ENCODE peak calls at places on chromosomes 1 and 21, in five cellular contexts. One of them, this sample, is unnamed.

GRCh38 chr1:246304468-246305259 is 202.4 kb downstream of the SMYD3 start:
- DNase-seq in small intestine: no peak
- DNase-seq in neural progenitor cell: no peak
- DNase-seq in naive thymus-derived CD4-positive, alpha-beta T cell: no peak
- DNase-seq in breast epithelium: no peak
- DNase-seq in this sample: no peak

GRCh38 chr21:35350965-35351364 is 301.9 kb upstream of the RUNX1 start:
- DNase-seq in small intestine: no peak
- DNase-seq in neural progenitor cell: no peak
- DNase-seq in naive thymus-derived CD4-positive, alpha-beta T cell: no peak
- DNase-seq in breast epithelium: no peak
- DNase-seq in this sample: no peak

GRCh38 chr1:205668951-205669340 is 11.4 kb downstream of the SLC45A3 start:
- DNase-seq in small intestine: peak; percentile 37
- DNase-seq in neural progenitor cell: peak; percentile 25
- DNase-seq in naive thymus-derived CD4-positive, alpha-beta T cell: no peak
- DNase-seq in breast epithelium: no peak
- DNase-seq in this sample: no peak

GRCh38 chr1:206897175-206897574 is at the start of gene IL24:
- DNase-seq in small intestine: no peak
- DNase-seq in neural progenitor cell: no peak
- DNase-seq in naive thymus-derived CD4-positive, alpha-beta T cell: peak; percentile 63
- DNase-seq in breast epithelium: no peak
- DNase-seq in this sample: no peak

GRCh38 chr21:42651515-42652401 is 1.7 kb upstream of the PDE9A start:
- DNase-seq in small intestine: peak; percentile 50
- DNase-seq in neural progenitor cell: no peak
- DNase-seq in naive thymus-derived CD4-positive, alpha-beta T cell: no peak
- DNase-seq in breast epithelium: no peak
- DNase-seq in this sample: no peak

GRCh38 chr1:240790851-240791250 is 178.9 kb upstream of the GREM2 start:
- DNase-seq in small intestine: no peak
- DNase-seq in neural progenitor cell: no peak
- DNase-seq in naive thymus-derived CD4-positive, alpha-beta T cell: no peak
- DNase-seq in breast epithelium: no peak
- DNase-seq in this sample: no peak

GRCh38 chr1:181504294-181505115 is 21.2 kb downstream of the CACNA1E start:
- DNase-seq in small intestine: peak; percentile 23
- DNase-seq in neural progenitor cell: peak; percentile 84
- DNase-seq in naive thymus-derived CD4-positive, alpha-beta T cell: no peak
- DNase-seq in breast epithelium: no peak
- DNase-seq in this sample: no peak

GRCh38 chr1:2492091-2492490 is 16.0 kb downstream of the PLCH2 start:
- DNase-seq in small intestine: no peak
- DNase-seq in neural progenitor cell: no peak
- DNase-seq in naive thymus-derived CD4-positive, alpha-beta T cell: no peak
- DNase-seq in breast epithelium: no peak
- DNase-seq in this sample: no peak

GRCh38 chr1:169933999-169934725 is 40.5 kb upstream of the SCYL3 start:
- DNase-seq in small intestine: peak; percentile 12
- DNase-seq in neural progenitor cell: no peak
- DNase-seq in naive thymus-derived CD4-positive, alpha-beta T cell: no peak
- DNase-seq in breast epithelium: no peak
- DNase-seq in this sample: no peak

GRCh38 chr1:3799976-3800685 is 3.8 kb upstream of the LRRC47 start:
- DNase-seq in small intestine: no peak
- DNase-seq in neural progenitor cell: no peak
- DNase-seq in naive thymus-derived CD4-positive, alpha-beta T cell: no peak
- DNase-seq in breast epithelium: no peak
- DNase-seq in this sample: no peak

GRCh38 chr1:183957216-183957830 is 80.2 kb downstream of the COLGALT2 start:
- DNase-seq in small intestine: no peak
- DNase-seq in neural progenitor cell: no peak
- DNase-seq in naive thymus-derived CD4-positive, alpha-beta T cell: no peak
- DNase-seq in breast epithelium: no peak
- DNase-seq in this sample: no peak

GRCh38 chr1:2561446-2561845 is 5.3 kb downstream of the TNFRSF14 start:
- DNase-seq in small intestine: no peak
- DNase-seq in neural progenitor cell: no peak
- DNase-seq in naive thymus-derived CD4-positive, alpha-beta T cell: no peak
- DNase-seq in breast epithelium: no peak
- DNase-seq in this sample: no peak

GRCh38 chr1:95115708-95116137 is 1.4 kb upstream of the TLCD4 start:
- DNase-seq in small intestine: peak; percentile 8
- DNase-seq in neural progenitor cell: no peak
- DNase-seq in naive thymus-derived CD4-positive, alpha-beta T cell: no peak
- DNase-seq in breast epithelium: no peak
- DNase-seq in this sample: no peak

GRCh38 chr1:235327559-235328270 is at the start of gene ARID4B:
- DNase-seq in small intestine: no peak
- DNase-seq in neural progenitor cell: peak; percentile 52
- DNase-seq in naive thymus-derived CD4-positive, alpha-beta T cell: peak; percentile 70
- DNase-seq in breast epithelium: peak; percentile 81
- DNase-seq in this sample: no peak

GRCh38 chr1:59015708-59016107 is 231.9 kb upstream of the JUN start:
- DNase-seq in small intestine: no peak
- DNase-seq in neural progenitor cell: no peak
- DNase-seq in naive thymus-derived CD4-positive, alpha-beta T cell: no peak
- DNase-seq in breast epithelium: no peak
- DNase-seq in this sample: no peak

GRCh38 chr1:46342677-46343350 is 2.2 kb downstream of the NSUN4 start:
- DNase-seq in small intestine: no peak
- DNase-seq in neural progenitor cell: no peak
- DNase-seq in naive thymus-derived CD4-positive, alpha-beta T cell: no peak
- DNase-seq in breast epithelium: no peak
- DNase-seq in this sample: no peak

GRCh38 chr1:241355311-241356010 is 1.5 kb downstream of the RGS7 start:
- DNase-seq in small intestine: no peak
- DNase-seq in neural progenitor cell: no peak
- DNase-seq in naive thymus-derived CD4-positive, alpha-beta T cell: no peak
- DNase-seq in breast epithelium: no peak
- DNase-seq in this sample: no peak

GRCh38 chr1:96509944-96510343 is 211.6 kb upstream of the PTBP2 start:
- DNase-seq in small intestine: no peak
- DNase-seq in neural progenitor cell: no peak
- DNase-seq in naive thymus-derived CD4-positive, alpha-beta T cell: no peak
- DNase-seq in breast epithelium: no peak
- DNase-seq in this sample: no peak

GRCh38 chr1:52634111-52634510 is 1.1 kb downstream of the SHISAL2A start:
- DNase-seq in small intestine: no peak
- DNase-seq in neural progenitor cell: no peak
- DNase-seq in naive thymus-derived CD4-positive, alpha-beta T cell: no peak
- DNase-seq in breast epithelium: no peak
- DNase-seq in this sample: no peak

GRCh38 chr21:43274022-43274945 is 105.5 kb downstream of the CRYAA start:
- DNase-seq in small intestine: peak; percentile 68
- DNase-seq in neural progenitor cell: no peak
- DNase-seq in naive thymus-derived CD4-positive, alpha-beta T cell: no peak
- DNase-seq in breast epithelium: no peak
- DNase-seq in this sample: no peak

GRCh38 chr1:7253118-7253480 is 467.8 kb downstream of the CAMTA1 start:
- DNase-seq in small intestine: no peak
- DNase-seq in neural progenitor cell: no peak
- DNase-seq in naive thymus-derived CD4-positive, alpha-beta T cell: no peak
- DNase-seq in breast epithelium: no peak
- DNase-seq in this sample: no peak

GRCh38 chr21:38186869-38187268 is 69.9 kb upstream of the KCNJ15 start:
- DNase-seq in small intestine: no peak
- DNase-seq in neural progenitor cell: no peak
- DNase-seq in naive thymus-derived CD4-positive, alpha-beta T cell: no peak
- DNase-seq in breast epithelium: no peak
- DNase-seq in this sample: no peak

GRCh38 chr1:59561782-59562181 is 253.0 kb upstream of the HOOK1 start:
- DNase-seq in small intestine: no peak
- DNase-seq in neural progenitor cell: no peak
- DNase-seq in naive thymus-derived CD4-positive, alpha-beta T cell: no peak
- DNase-seq in breast epithelium: no peak
- DNase-seq in this sample: no peak

GRCh38 chr1:229108598-229109201 is 162.2 kb upstream of the RAB4A start:
- DNase-seq in small intestine: peak; percentile 63
- DNase-seq in neural progenitor cell: peak; percentile 36
- DNase-seq in naive thymus-derived CD4-positive, alpha-beta T cell: no peak
- DNase-seq in breast epithelium: no peak
- DNase-seq in this sample: no peak

GRCh38 chr1:212161231-212161781 is 123.9 kb upstream of the PPP2R5A start:
- DNase-seq in small intestine: peak; percentile 49
- DNase-seq in neural progenitor cell: no peak
- DNase-seq in naive thymus-derived CD4-positive, alpha-beta T cell: peak; percentile 35
- DNase-seq in breast epithelium: no peak
- DNase-seq in this sample: no peak

GRCh38 chr1:39105061-39105840 is 79.1 kb downstream of the NDUFS5 start:
- DNase-seq in small intestine: peak; percentile 80
- DNase-seq in neural progenitor cell: peak; percentile 83
- DNase-seq in naive thymus-derived CD4-positive, alpha-beta T cell: peak; percentile 76
- DNase-seq in breast epithelium: peak; percentile 75
- DNase-seq in this sample: peak; percentile 38

GRCh38 chr21:20086508-20086907 is 911.7 kb upstream of the NCAM2 start:
- DNase-seq in small intestine: no peak
- DNase-seq in neural progenitor cell: no peak
- DNase-seq in naive thymus-derived CD4-positive, alpha-beta T cell: no peak
- DNase-seq in breast epithelium: no peak
- DNase-seq in this sample: no peak

GRCh38 chr1:217076902-217077301 is 353.7 kb upstream of the ESRRG start:
- DNase-seq in small intestine: peak; percentile 15
- DNase-seq in neural progenitor cell: no peak
- DNase-seq in naive thymus-derived CD4-positive, alpha-beta T cell: no peak
- DNase-seq in breast epithelium: no peak
- DNase-seq in this sample: no peak

GRCh38 chr1:178530037-178530402 is 17.1 kb downstream of the TEX35 start:
- DNase-seq in small intestine: peak; percentile 78
- DNase-seq in neural progenitor cell: no peak
- DNase-seq in naive thymus-derived CD4-positive, alpha-beta T cell: no peak
- DNase-seq in breast epithelium: no peak
- DNase-seq in this sample: no peak

GRCh38 chr1:111955755-111956154 is 33.7 kb downstream of the KCND3 start:
- DNase-seq in small intestine: no peak
- DNase-seq in neural progenitor cell: no peak
- DNase-seq in naive thymus-derived CD4-positive, alpha-beta T cell: no peak
- DNase-seq in breast epithelium: no peak
- DNase-seq in this sample: no peak
- H3K27me3 ChIP-seq in small intestine: no peaks in the 10 kb centered on the region
- H3K27me3 ChIP-seq in neural progenitor cell: no peaks in the 10 kb centered on the region
- H3K27me3 ChIP-seq in naive thymus-derived CD4-positive, alpha-beta T cell: no peaks in the 10 kb centered on the region
- H3K27me3 ChIP-seq in breast epithelium: no peaks in the 10 kb centered on the region
- H3K27me3 ChIP-seq in this sample: no peaks in the 10 kb centered on the region

GRCh38 chr1:155202198-155202597 is 5.5 kb downstream of the THBS3 start:
- DNase-seq in small intestine: no peak
- DNase-seq in neural progenitor cell: no peak
- DNase-seq in naive thymus-derived CD4-positive, alpha-beta T cell: no peak
- DNase-seq in breast epithelium: no peak
- DNase-seq in this sample: no peak

GRCh38 chr1:155198547-155198906 is 9.2 kb downstream of the THBS3 start:
- DNase-seq in small intestine: no peak
- DNase-seq in neural progenitor cell: no peak
- DNase-seq in naive thymus-derived CD4-positive, alpha-beta T cell: no peak
- DNase-seq in breast epithelium: no peak
- DNase-seq in this sample: no peak

GRCh38 chr1:155199792-155200191 is 7.9 kb downstream of the THBS3 start:
- DNase-seq in small intestine: no peak
- DNase-seq in neural progenitor cell: no peak
- DNase-seq in naive thymus-derived CD4-positive, alpha-beta T cell: no peak
- DNase-seq in breast epithelium: no peak
- DNase-seq in this sample: no peak

GRCh38 chr1:155202731-155203515 is 4.8 kb downstream of the THBS3 start:
- DNase-seq in small intestine: no peak
- DNase-seq in neural progenitor cell: no peak
- DNase-seq in naive thymus-derived CD4-positive, alpha-beta T cell: no peak
- DNase-seq in breast epithelium: no peak
- DNase-seq in this sample: no peak

GRCh38 chr1:155200920-155201319 is 6.8 kb downstream of the THBS3 start:
- DNase-seq in small intestine: no peak
- DNase-seq in neural progenitor cell: no peak
- DNase-seq in naive thymus-derived CD4-positive, alpha-beta T cell: no peak
- DNase-seq in breast epithelium: no peak
- DNase-seq in this sample: no peak
- H3K27me3 ChIP-seq in small intestine: no peaks in the 10 kb centered on the region
- H3K27me3 ChIP-seq in neural progenitor cell: no peaks in the 10 kb centered on the region
- H3K27me3 ChIP-seq in naive thymus-derived CD4-positive, alpha-beta T cell: no peaks in the 10 kb centered on the region
- H3K27me3 ChIP-seq in breast epithelium: no peaks in the 10 kb centered on the region
- H3K27me3 ChIP-seq in this sample: no peaks in the 10 kb centered on the region

DNA sequence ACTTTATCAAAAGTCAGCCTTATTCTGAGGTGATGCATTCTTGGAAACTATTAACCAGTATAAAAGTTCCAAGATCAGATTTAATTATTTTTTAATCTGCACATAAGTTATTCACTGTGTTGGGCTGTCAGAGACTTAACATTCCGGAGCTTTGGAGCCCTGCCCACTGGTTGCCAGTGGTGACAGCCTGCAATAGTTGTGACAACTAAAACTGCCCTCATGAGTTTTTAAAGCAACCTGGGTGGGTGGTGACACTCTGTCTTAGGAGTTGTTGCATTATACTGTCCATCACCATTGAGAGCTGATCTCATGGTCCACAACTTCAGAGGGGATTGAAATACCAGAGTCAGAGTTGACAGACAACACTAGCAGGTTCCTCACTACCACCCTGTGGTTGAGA is 653.9 kb upstream of the USP24 start:
- DNase-seq in small intestine: no peak
- DNase-seq in neural progenitor cell: no peak
- DNase-seq in naive thymus-derived CD4-positive, alpha-beta T cell: no peak
- DNase-seq in breast epithelium: peak; percentile 52
- DNase-seq in this sample: no peak
- H3K27me3 ChIP-seq in small intestine: no peaks in the 10 kb centered on the region
- H3K27me3 ChIP-seq in neural progenitor cell: no peaks in the 10 kb centered on the region
- H3K27me3 ChIP-seq in naive thymus-derived CD4-positive, alpha-beta T cell: no peaks in the 10 kb centered on the region
- H3K27me3 ChIP-seq in breast epithelium: no peaks in the 10 kb centered on the region
- H3K27me3 ChIP-seq in this sample: no peaks in the 10 kb centered on the region

GRCh38 chr1:180401999-180402398 is 100.4 kb downstream of the ACBD6 start:
- DNase-seq in small intestine: no peak
- DNase-seq in neural progenitor cell: no peak
- DNase-seq in naive thymus-derived CD4-positive, alpha-beta T cell: no peak
- DNase-seq in breast epithelium: no peak
- DNase-seq in this sample: no peak

DNA sequence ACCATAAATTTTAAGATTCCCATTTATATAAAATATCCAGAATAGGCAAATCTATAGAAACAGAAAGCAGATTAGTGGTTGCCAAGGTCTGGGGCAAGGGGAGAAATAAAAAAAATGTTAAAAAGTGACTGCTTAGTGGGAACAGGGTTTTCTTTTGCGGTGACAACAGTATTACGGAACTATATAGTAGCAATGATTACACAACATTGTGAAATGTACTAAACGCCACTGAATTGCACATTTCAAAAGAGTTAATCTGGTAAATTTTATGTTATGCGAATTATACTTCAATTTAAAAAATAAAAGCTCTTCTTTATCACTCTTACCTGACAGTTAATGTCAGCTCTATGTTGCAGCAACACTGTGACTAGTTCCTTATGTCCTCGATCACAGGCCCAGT is 105.2 kb downstream of the ACBD6 start:
- DNase-seq in small intestine: peak; percentile 5
- DNase-seq in neural progenitor cell: no peak
- DNase-seq in naive thymus-derived CD4-positive, alpha-beta T cell: no peak
- DNase-seq in breast epithelium: no peak
- DNase-seq in this sample: no peak
- H3K27me3 ChIP-seq in small intestine: no peaks in the 10 kb centered on the region
- H3K27me3 ChIP-seq in neural progenitor cell: no peaks in the 10 kb centered on the region
- H3K27me3 ChIP-seq in naive thymus-derived CD4-positive, alpha-beta T cell: no peaks in the 10 kb centered on the region
- H3K27me3 ChIP-seq in breast epithelium: no peaks in the 10 kb centered on the region
- H3K27me3 ChIP-seq in this sample: no peaks in the 10 kb centered on the region

GRCh38 chr1:209205039-209205438 is 378.5 kb upstream of the CAMK1G start:
- DNase-seq in small intestine: no peak
- DNase-seq in neural progenitor cell: no peak
- DNase-seq in naive thymus-derived CD4-positive, alpha-beta T cell: no peak
- DNase-seq in breast epithelium: no peak
- DNase-seq in this sample: no peak
- H3K27me3 ChIP-seq in small intestine: peaks cover 9% of the 10 kb centered on the region
- H3K27me3 ChIP-seq in neural progenitor cell: peaks cover 16% of the 10 kb centered on the region
- H3K27me3 ChIP-seq in naive thymus-derived CD4-positive, alpha-beta T cell: peaks cover 5% of the 10 kb centered on the region
- H3K27me3 ChIP-seq in breast epithelium: no peaks in the 10 kb centered on the region
- H3K27me3 ChIP-seq in this sample: peaks cover 4% of the 10 kb centered on the region

This sample was measured in effector memory CD4-positive, alpha-beta T cell.